ENCODE peak calls at places on chromosomes 6 and 20, in ten cellular contexts. F, Q, B, E, S, U, H, J, N and V are unnamed samples. For H3K9me3, the result is how much of the 10 kb centered on the place peaks cover.

GRCh38 chr20:21729316-21729715 is 23.9 kb downstream of the PAX1 start:
- DNase-seq in N (no peak), S (no peak), U (no peak), B (no peak), F (no peak), E (no peak), H (no peak), J (no peak), Q (no peak), V (no peak)

GRCh38 chr20:38728911-38729642 is 4.8 kb downstream of the SLC32A1 start:
- DNase-seq in S (no peak), N (no peak), F (no peak), H (no peak), Q (no peak), J (no peak), E (peak), B (no peak), U (no peak), V (no peak)

GRCh38 chr6:100257661-100258395 is 206.9 kb downstream of the SIM1 start:
- DNase-seq in S (peak), N (no peak), Q (peak), E (no peak), H (no peak), U (no peak), B (no peak), J (no peak), F (no peak), V (no peak)

GRCh38 chr6:2951723-2952122 is 19.6 kb downstream of the SERPINB6 start:
- DNase-seq in S (no peak), J (no peak), N (no peak), B (peak), E (no peak), F (no peak), Q (no peak), U (peak), H (peak), V (no peak)

GRCh38 chr20:46688151-46689081 is 828 bp downstream of the TP53RK start:
- DNase-seq in S (peak), J (no peak), N (no peak), F (no peak), U (no peak), B (no peak), Q (peak), E (no peak), H (peak), V (no peak)

GRCh38 chr6:2990179-2990931 is 9.3 kb upstream of the NQO2 start:
- DNase-seq in E (no peak), Q (no peak), J (peak), B (no peak), U (no peak), H (no peak), S (no peak), F (no peak), N (no peak), V (no peak)

GRCh38 chr6:43222418-43223059 is 6.7 kb downstream of the DNPH1 start:
- DNase-seq in F (no peak), E (no peak), U (no peak), J (no peak), N (peak), H (no peak), B (peak), S (no peak), Q (no peak), V (no peak)

GRCh38 chr6:9205645-9206044 is 770.3 kb upstream of the SLC35B3 start:
- DNase-seq in S (no peak), J (no peak), B (no peak), N (no peak), F (no peak), U (no peak), H (no peak), E (no peak), Q (no peak), V (no peak)

GRCh38 chr6:136072691-136073090 is 177.4 kb downstream of the MTFR2 start:
- DNase-seq in S (no peak), E (no peak), J (no peak), U (no peak), Q (no peak), B (no peak), N (no peak), H (no peak), F (no peak), V (no peak)

GRCh38 chr6:31462026-31462963 is 35.6 kb upstream of the MICB start:
- DNase-seq in J (no peak), H (no peak), S (peak), E (no peak), N (no peak), B (no peak), F (no peak), U (no peak), Q (peak), V (no peak)

GRCh38 chr6:133092199-133092598 is 149.0 kb upstream of the EYA4 start:
- DNase-seq in S (no peak), E (no peak), Q (no peak), F (no peak), U (no peak), B (no peak), H (no peak), N (no peak), J (no peak), V (no peak)

GRCh38 chr20:19583532-19584175 is 174.4 kb upstream of the RIN2 start:
- DNase-seq in U (peak), Q (peak), S (peak), B (peak), N (peak), F (no peak), J (peak), E (no peak), H (peak), V (no peak)

GRCh38 chr6:37303891-37304503 is 46.1 kb upstream of the TMEM217 start:
- DNase-seq in S (peak), Q (no peak), J (no peak), B (no peak), E (no peak), N (no peak), F (no peak), U (no peak), H (no peak), V (no peak)

GRCh38 chr6:43770417-43771209 is 602 bp downstream of the VEGFA start:
- DNase-seq in E (no peak), S (peak), B (peak), Q (peak), N (peak), H (peak), J (peak), F (no peak), U (peak), V (peak)

GRCh38 chr20:49279677-49280462 is 2.0 kb upstream of the ZNFX1 start:
- DNase-seq in S (no peak), B (no peak), H (no peak), F (no peak), E (no peak), N (no peak), J (no peak), Q (peak), U (no peak), V (no peak)

GRCh38 chr20:49280463-49281058 is 2.7 kb upstream of the ZNFX1 start:
- DNase-seq in N (no peak), S (no peak), Q (peak), U (no peak), E (no peak), J (no peak), H (no peak), B (no peak), F (no peak), V (no peak)

GRCh38 chr20:49281913-49282467 is 4.1 kb upstream of the ZNFX1 start:
- DNase-seq in S (no peak), H (no peak), F (no peak), B (peak), N (no peak), J (no peak), E (no peak), Q (no peak), U (no peak), V (no peak)

GRCh38 chr20:49282584-49283171 is 4.8 kb upstream of the ZNFX1 start:
- DNase-seq in J (no peak), Q (peak), E (no peak), F (no peak), S (no peak), H (no peak), B (no peak), N (no peak), U (no peak), V (no peak)

GRCh38 chr20:49281059-49281912 is 3.4 kb upstream of the ZNFX1 start:
- DNase-seq in N (no peak), U (no peak), Q (peak), B (no peak), F (no peak), H (no peak), J (no peak), E (no peak), S (no peak), V (no peak)
- H3K9me3 ChIP-seq in N (under half), U (under half), Q (under half), B (under half), F (half or more), H (under half), J (under half), E (half or more), S (under half), V (half or more)

GRCh38 chr6:22716721-22717120 is 147.4 kb downstream of the HDGFL1 start:
- DNase-seq in H (no peak), F (no peak), N (no peak), B (no peak), U (no peak), Q (no peak), E (no peak), J (no peak), S (no peak), V (no peak)
- H3K9me3 ChIP-seq in H (under half), F (under half), N (under half), B (under half), U (under half), Q (under half), E (under half), J (under half), S (under half), V (under half)

GRCh38 chr6:168087436-168088160 is 8.6 kb upstream of the FRMD1 start:
- DNase-seq in N (peak), U (no peak), F (no peak), B (no peak), S (no peak), E (no peak), H (no peak), Q (no peak), J (no peak), V (no peak)

GRCh38 chr6:168089186-168090063 is 10.4 kb upstream of the FRMD1 start:
- DNase-seq in S (no peak), H (no peak), U (no peak), B (no peak), E (no peak), F (no peak), N (peak), J (no peak), Q (no peak), V (no peak)

GRCh38 chr6:168086616-168087015 is 7.6 kb upstream of the FRMD1 start:
- DNase-seq in J (no peak), U (no peak), B (no peak), H (no peak), Q (no peak), S (no peak), E (no peak), F (no peak), N (no peak), V (no peak)

GRCh38 chr6:168090064-168090690 is 11.2 kb upstream of the FRMD1 start:
- DNase-seq in Q (no peak), S (no peak), B (no peak), U (no peak), E (no peak), H (no peak), J (no peak), N (no peak), F (no peak), V (no peak)

DNA sequence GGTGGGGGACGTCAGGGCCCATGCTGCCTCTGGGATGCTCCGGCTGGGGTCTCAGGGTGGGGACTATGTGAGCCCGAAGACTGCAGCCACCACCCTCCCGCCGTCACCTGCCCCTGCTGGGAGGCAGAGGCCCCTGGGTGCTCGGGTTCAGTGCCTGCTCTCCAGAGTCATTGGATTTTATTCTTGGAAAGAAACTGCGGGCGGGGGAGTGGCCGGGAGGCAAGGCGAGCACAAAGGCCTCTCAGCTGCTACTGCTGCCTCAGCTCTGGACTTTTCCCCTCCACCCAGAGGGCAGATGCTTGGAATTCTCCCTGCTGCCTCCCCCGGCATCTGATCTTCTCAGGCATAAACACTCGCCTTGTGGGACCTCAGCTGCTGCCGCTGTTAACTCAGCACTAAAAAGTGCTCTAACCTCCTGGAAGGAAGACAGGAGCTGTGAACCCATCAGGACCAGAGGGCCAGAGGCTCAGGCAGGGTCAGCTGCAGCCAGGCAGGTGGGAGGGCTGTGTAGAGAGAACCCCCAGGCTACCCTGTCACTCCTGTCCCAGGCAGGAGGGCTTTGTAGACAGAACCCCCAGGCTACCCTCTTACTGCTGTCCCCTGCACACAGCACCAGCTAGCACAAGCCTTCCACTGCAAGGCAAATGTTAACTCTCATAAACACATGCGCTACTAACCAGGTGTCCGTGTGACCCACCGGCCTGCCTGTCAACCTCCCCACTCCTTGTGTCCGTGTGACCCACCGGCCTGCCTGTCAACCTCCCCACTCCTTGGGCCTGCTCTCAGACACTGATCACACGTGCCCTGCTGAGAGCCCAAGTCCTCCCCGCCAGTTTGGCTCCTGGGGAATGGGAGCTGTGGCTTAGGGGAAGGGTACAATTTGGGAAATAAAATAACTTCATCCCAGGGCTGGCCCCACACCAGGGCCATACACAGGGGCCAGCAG is 9.4 kb upstream of the FRMD1 start:
- DNase-seq in Q (peak), S (peak), E (no peak), F (no peak), B (no peak), H (no peak), U (no peak), N (peak), J (no peak), V (no peak)
- H3K9me3 ChIP-seq in Q (under half), S (under half), E (under half), F (under half), B (under half), H (under half), U (under half), N (under half), J (under half), V (under half)

DNA sequence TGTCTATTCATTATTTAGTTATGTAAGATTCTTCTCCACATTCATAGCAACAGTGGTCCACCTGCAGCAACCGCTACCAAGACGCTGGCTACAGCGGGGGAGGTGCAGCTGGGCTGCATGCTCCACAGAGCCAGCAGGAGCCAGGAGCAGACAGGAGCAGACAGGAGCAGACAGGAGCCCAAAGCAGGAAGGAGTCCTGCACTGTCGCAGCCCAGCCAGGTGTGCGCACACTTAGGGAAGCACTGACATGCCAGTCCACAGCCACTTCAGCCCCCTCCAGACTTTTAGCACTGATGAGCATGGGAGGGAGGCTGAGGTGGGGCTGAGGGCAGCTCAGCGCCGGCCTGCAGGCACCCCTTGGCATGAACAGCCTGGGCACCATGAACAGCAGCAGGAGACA is 19.6 kb downstream of the KIF16B start:
- DNase-seq in J (no peak), H (no peak), U (no peak), Q (no peak), B (no peak), E (no peak), S (no peak), F (no peak), N (no peak), V (no peak)
- H3K9me3 ChIP-seq in J (under half), H (under half), U (under half), Q (under half), B (under half), E (under half), S (under half), F (under half), N (under half), V (under half)